ENCODE peak calls at places on chromosomes 11 and 22, in five cellular contexts. One of them, this sample, is unnamed.

GRCh38 chr11:61023086-61024035 is 51.9 kb downstream of the CD6 start:
- DNase-seq in right cardiac atrium: no peak
- DNase-seq in erythroblast: no peak
- DNase-seq in SJSA1: no peak
- DNase-seq in SW 1271: no peak
- DNase-seq in this sample: no peak

GRCh38 chr11:17171342-17171741 is 36.4 kb downstream of the PIK3C2A start:
- DNase-seq in right cardiac atrium: no peak
- DNase-seq in erythroblast: no peak
- DNase-seq in SJSA1: peak
- DNase-seq in SW 1271: peak
- DNase-seq in this sample: no peak

GRCh38 chr11:34758262-34758661 is 137.4 kb downstream of the EHF start:
- DNase-seq in right cardiac atrium: no peak
- DNase-seq in erythroblast: no peak
- DNase-seq in SJSA1: no peak
- DNase-seq in SW 1271: no peak
- DNase-seq in this sample: peak

GRCh38 chr22:37045958-37046357 is 5.6 kb upstream of the KCTD17 start:
- DNase-seq in right cardiac atrium: no peak
- DNase-seq in erythroblast: peak
- DNase-seq in SJSA1: peak
- DNase-seq in SW 1271: no peak
- DNase-seq in this sample: no peak

GRCh38 chr11:128772814-128773213 is 78.9 kb downstream of the FLI1 start:
- DNase-seq in right cardiac atrium: peak
- DNase-seq in erythroblast: no peak
- DNase-seq in SJSA1: no peak
- DNase-seq in SW 1271: no peak
- DNase-seq in this sample: no peak

GRCh38 chr22:43624144-43624998 is 187.7 kb downstream of the EFCAB6 start:
- DNase-seq in right cardiac atrium: no peak
- DNase-seq in erythroblast: no peak
- DNase-seq in SJSA1: peak
- DNase-seq in SW 1271: no peak
- DNase-seq in this sample: no peak

GRCh38 chr11:9748361-9748970 is 84.6 kb downstream of the SWAP70 start:
- DNase-seq in right cardiac atrium: peak
- DNase-seq in erythroblast: peak
- DNase-seq in SJSA1: peak
- DNase-seq in SW 1271: peak
- DNase-seq in this sample: peak

GRCh38 chr22:25827415-25827814 is 85.4 kb downstream of the MYO18B start:
- DNase-seq in right cardiac atrium: no peak
- DNase-seq in erythroblast: no peak
- DNase-seq in SJSA1: no peak
- DNase-seq in SW 1271: no peak
- DNase-seq in this sample: no peak

GRCh38 chr11:44826922-44827643 is 100.3 kb downstream of the TSPAN18 start:
- DNase-seq in right cardiac atrium: no peak
- DNase-seq in erythroblast: no peak
- DNase-seq in SJSA1: no peak
- DNase-seq in SW 1271: no peak
- DNase-seq in this sample: no peak

GRCh38 chr11:20154381-20154780 is 5.9 kb downstream of the DBX1 start:
- DNase-seq in right cardiac atrium: no peak
- DNase-seq in erythroblast: no peak
- DNase-seq in SJSA1: no peak
- DNase-seq in SW 1271: no peak
- DNase-seq in this sample: no peak

GRCh38 chr11:120344302-120345004 is 8.2 kb downstream of the ARHGEF12 start:
- DNase-seq in right cardiac atrium: no peak
- DNase-seq in erythroblast: peak
- DNase-seq in SJSA1: peak
- DNase-seq in SW 1271: peak
- DNase-seq in this sample: no peak

GRCh38 chr22:26902401-26903029 is 245.1 kb downstream of the MIAT start:
- DNase-seq in right cardiac atrium: no peak
- DNase-seq in erythroblast: no peak
- DNase-seq in SJSA1: no peak
- DNase-seq in SW 1271: no peak
- DNase-seq in this sample: no peak

GRCh38 chr11:61948505-61948904 is 1.6 kb upstream of the BEST1 start:
- DNase-seq in right cardiac atrium: no peak
- DNase-seq in erythroblast: no peak
- DNase-seq in SJSA1: no peak
- DNase-seq in SW 1271: no peak
- DNase-seq in this sample: no peak

GRCh38 chr22:26522592-26522991 is 10.3 kb upstream of the TFIP11 start:
- DNase-seq in right cardiac atrium: no peak
- DNase-seq in erythroblast: no peak
- DNase-seq in SJSA1: no peak
- DNase-seq in SW 1271: no peak
- DNase-seq in this sample: no peak

GRCh38 chr22:22197993-22198402 is 46.6 kb upstream of the VPREB1 start:
- DNase-seq in right cardiac atrium: no peak
- DNase-seq in erythroblast: no peak
- DNase-seq in SJSA1: no peak
- DNase-seq in SW 1271: no peak
- DNase-seq in this sample: no peak

GRCh38 chr22:20456064-20456721 is 18.6 kb upstream of the SCARF2 start:
- DNase-seq in right cardiac atrium: peak
- DNase-seq in erythroblast: peak
- DNase-seq in SJSA1: peak
- DNase-seq in SW 1271: peak
- DNase-seq in this sample: peak

GRCh38 chr11:134380229-134380628 is 31.8 kb downstream of the B3GAT1 start:
- DNase-seq in right cardiac atrium: no peak
- DNase-seq in erythroblast: no peak
- DNase-seq in SJSA1: no peak
- DNase-seq in SW 1271: no peak
- DNase-seq in this sample: no peak

GRCh38 chr11:17428261-17428660 is 39.8 kb upstream of the KCNJ11 start:
- DNase-seq in right cardiac atrium: no peak
- DNase-seq in erythroblast: no peak
- DNase-seq in SJSA1: no peak
- DNase-seq in SW 1271: no peak
- DNase-seq in this sample: no peak

GRCh38 chr22:45358127-45358526 is 48.4 kb downstream of the FAM118A start:
- DNase-seq in right cardiac atrium: no peak
- DNase-seq in erythroblast: no peak
- DNase-seq in SJSA1: no peak
- DNase-seq in SW 1271: no peak
- DNase-seq in this sample: no peak

GRCh38 chr11:126122863-126123262 is 60.2 kb upstream of the CDON start:
- DNase-seq in right cardiac atrium: no peak
- DNase-seq in erythroblast: no peak
- DNase-seq in SJSA1: no peak
- DNase-seq in SW 1271: no peak
- DNase-seq in this sample: no peak

GRCh38 chr22:17742528-17742902 is 31.8 kb downstream of the BID start:
- DNase-seq in right cardiac atrium: peak
- DNase-seq in erythroblast: peak
- DNase-seq in SJSA1: peak
- DNase-seq in SW 1271: no peak
- DNase-seq in this sample: peak

GRCh38 chr22:22712092-22712658 is 67.8 kb downstream of the GGTLC2 start:
- DNase-seq in right cardiac atrium: no peak
- DNase-seq in erythroblast: no peak
- DNase-seq in SJSA1: no peak
- DNase-seq in SW 1271: no peak
- DNase-seq in this sample: no peak

GRCh38 chr22:48118654-48119053 is 1356.2 kb downstream of the TBC1D22A start:
- DNase-seq in right cardiac atrium: no peak
- DNase-seq in erythroblast: no peak
- DNase-seq in SJSA1: no peak
- DNase-seq in SW 1271: no peak
- DNase-seq in this sample: no peak

GRCh38 chr11:62732830-62733229 is 4.5 kb downstream of the TTC9C start:
- DNase-seq in right cardiac atrium: no peak
- DNase-seq in erythroblast: peak
- DNase-seq in SJSA1: peak
- DNase-seq in SW 1271: peak
- DNase-seq in this sample: no peak

This sample was measured in K562.